ENCODE peak calls at places on chromosomes 2 and 18, in four cellular contexts. G is osteoblast, I is NB4, R is astrocyte. W is an unnamed sample.

GRCh38 chr2:31060397-31060796 is 77.8 kb downstream of the GALNT14 start:
- DNase-seq in G (no peak), I (no peak), R (no peak), W (no peak)

GRCh38 chr2:3125761-3126130 is 251.9 kb downstream of the EIPR1 start:
- DNase-seq in G (no peak), I (no peak), R (no peak), W (no peak)

GRCh38 chr18:74546751-74547530 is 12.6 kb downstream of the CNDP1 start:
- DNase-seq in G (peak; percentile 92), I (no peak), R (peak; percentile 4), W (peak; percentile 37)

GRCh38 chr18:39523281-39523680 is 1957.7 kb upstream of the CELF4 start:
- DNase-seq in G (no peak), I (no peak), R (peak; percentile 44), W (peak; percentile 42)

GRCh38 chr18:48787523-48788151 is 163.1 kb downstream of the SMAD7 start:
- DNase-seq in G (peak; percentile 87), I (no peak), R (no peak), W (no peak)

GRCh38 chr18:44903327-44903726 is 222.6 kb downstream of the SETBP1 start:
- DNase-seq in G (no peak), I (no peak), R (no peak), W (no peak)

GRCh38 chr2:127128508-127128907 is 21.6 kb upstream of the BIN1 start:
- DNase-seq in G (no peak), I (no peak), R (no peak), W (peak; percentile 35)

GRCh38 chr2:169415233-169415748 is 53.0 kb upstream of the LRP2 start:
- DNase-seq in G (no peak), I (peak; percentile 20), R (no peak), W (no peak)

GRCh38 chr2:140893685-140894084 is 1237.1 kb downstream of the LRP1B start:
- DNase-seq in G (peak; percentile 0), I (no peak), R (peak; percentile 63), W (peak; percentile 86)

GRCh38 chr2:204748286-204748685 is 203.0 kb downstream of the PARD3B start:
- DNase-seq in G (peak; percentile 36), I (no peak), R (no peak), W (no peak)

GRCh38 chr2:68776124-68776523 is 41.5 kb downstream of the ARHGAP25 start:
- DNase-seq in G (no peak), I (peak; percentile 69), R (no peak), W (no peak)

GRCh38 chr18:55078289-55078916 is 119.1 kb upstream of the CCDC68 start:
- DNase-seq in G (peak; percentile 26), I (no peak), R (no peak), W (peak; percentile 15)

GRCh38 chr2:141697035-141697434 is 433.8 kb downstream of the LRP1B start:
- DNase-seq in G (no peak), I (no peak), R (no peak), W (no peak)

GRCh38 chr2:74142340-74142739 is 5.4 kb downstream of the BOLA3 start:
- DNase-seq in G (no peak), I (peak; percentile 62), R (no peak), W (no peak)
- TF ChIP-seq CTCF in G (peak; percentile 21), I (peak; percentile 72), R (no peak), W (peak; percentile 44)

DNA sequence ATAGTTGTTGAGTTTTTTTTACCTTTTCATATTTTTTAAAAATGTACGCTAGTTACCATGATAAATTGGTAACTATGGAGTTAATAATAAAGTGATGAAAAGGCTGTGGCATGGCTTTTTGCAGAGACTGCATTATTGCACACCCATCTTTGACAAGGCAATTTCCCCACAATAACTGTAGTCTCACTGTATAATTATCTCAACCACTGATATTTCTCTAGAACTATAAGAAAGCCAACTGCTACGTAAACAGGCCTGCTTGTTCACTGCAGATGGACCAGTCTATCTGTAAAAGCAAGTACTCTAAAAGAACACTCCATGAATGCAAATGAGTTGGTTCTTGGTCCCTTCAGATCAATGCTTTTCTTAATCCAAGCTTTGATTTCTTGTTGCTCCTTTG is 218.7 kb downstream of the RBM43 start:
- DNase-seq in G (no peak), I (no peak), R (no peak), W (peak; percentile 18)
- H3K4me3 ChIP-seq in G (no peak overlapping the region), I (no peak overlapping the region), R (no peak overlapping the region), W (no peak overlapping the region)

GRCh38 chr2:71802556-71802955 is 345.1 kb downstream of the CYP26B1 start:
- DNase-seq in G (no peak), I (no peak), R (no peak), W (no peak)

GRCh38 chr2:71804251-71804650 is 343.4 kb downstream of the CYP26B1 start:
- DNase-seq in G (peak; percentile 56), I (peak; percentile 17), R (no peak), W (no peak)

GRCh38 chr2:71800106-71800809 is 346.9 kb downstream of the DYSF start:
- DNase-seq in G (peak; percentile 23), I (no peak), R (no peak), W (no peak)

GRCh38 chr2:71803398-71803797 is 344.3 kb downstream of the CYP26B1 start:
- DNase-seq in G (peak; percentile 65), I (no peak), R (no peak), W (no peak)

GRCh38 chr2:71801969-71802368 is 345.7 kb downstream of the CYP26B1 start:
- DNase-seq in G (peak; percentile 95), I (peak; percentile 71), R (peak; percentile 20), W (peak; percentile 58)
- TF ChIP-seq CTCF in G (peak; percentile 76), I (peak; percentile 74), R (peak; percentile 36), W (peak; percentile 51)

DNA sequence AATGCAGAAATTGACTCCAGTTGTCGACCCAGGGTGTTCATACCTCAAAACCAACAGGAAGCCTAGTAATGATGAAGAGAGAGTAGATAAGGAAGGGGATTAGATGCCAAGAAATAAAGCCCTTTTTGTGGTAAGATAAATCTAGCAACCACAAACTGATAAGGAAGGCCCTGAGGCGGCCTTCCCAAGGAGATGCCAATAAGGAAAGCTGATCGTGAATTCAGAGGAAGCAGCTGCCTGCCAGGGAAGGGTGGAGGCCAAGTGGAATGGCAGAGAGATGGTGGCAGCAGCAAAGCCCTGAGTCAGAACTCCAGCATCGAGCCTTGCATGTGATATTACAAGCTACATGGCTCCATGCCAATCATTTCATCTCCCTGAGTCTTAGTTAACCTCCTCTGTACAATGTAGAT is 126.3 kb downstream of the IRS1 start:
- DNase-seq in G (peak; percentile 73), I (no peak), R (peak; percentile 96), W (peak; percentile 95)
- H3K4me3 ChIP-seq in G (no peak overlapping the region), I (no peak overlapping the region), R (no peak overlapping the region), W (no peak overlapping the region)

DNA sequence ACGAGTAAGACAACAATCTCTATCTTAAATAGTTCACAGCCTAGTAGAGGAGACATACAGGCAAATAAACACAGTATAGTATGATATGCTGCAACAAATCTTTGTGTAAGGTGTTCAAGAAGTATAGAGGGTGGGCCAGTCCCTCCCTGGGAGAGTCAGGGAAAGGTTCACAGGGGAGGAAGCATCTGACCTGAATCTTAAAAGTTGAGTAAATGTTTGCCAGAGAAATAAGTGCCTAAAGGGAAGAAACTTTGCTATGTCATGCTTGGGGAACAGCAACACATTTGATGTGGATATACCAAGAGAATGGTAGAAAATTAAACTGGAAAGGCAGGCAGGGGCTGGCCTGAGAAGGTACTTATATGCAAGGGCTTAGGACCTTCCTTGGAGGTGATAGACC is 125.7 kb upstream of the CYP26B1 start:
- DNase-seq in G (no peak), I (no peak), R (no peak), W (no peak)
- TF ChIP-seq CTCF in G (no peak), I (no peak), R (no peak), W (no peak)

GRCh38 chr2:136392897-136393296 is 274.9 kb upstream of the CXCR4 start:
- DNase-seq in G (no peak), I (no peak), R (no peak), W (peak; percentile 14)
- H3K4me3 ChIP-seq in G (no peak overlapping the region), I (no peak overlapping the region), R (no peak overlapping the region), W (no peak overlapping the region)

GRCh38 chr2:119531292-119531691 is 7.0 kb upstream of the SCTR start:
- DNase-seq in G (no peak), I (peak; percentile 36), R (no peak), W (no peak)
- TF ChIP-seq CTCF in G (no peak), I (peak; percentile 22), R (peak; percentile 11), W (no peak)

GRCh38 chr2:88545118-88545517 is 82.1 kb downstream of the EIF2AK3 start:
- DNase-seq in G (peak; percentile 83), I (peak; percentile 49), R (no peak), W (peak; percentile 54)

GRCh38 chr2:88554189-88554588 is 73.1 kb downstream of the EIF2AK3 start:
- DNase-seq in G (no peak), I (peak; percentile 8), R (no peak), W (peak; percentile 52)

GRCh38 chr2:88549616-88550292 is 77.5 kb downstream of the EIF2AK3 start:
- DNase-seq in G (peak; percentile 60), I (no peak), R (no peak), W (peak; percentile 9)
- H3K4me3 ChIP-seq in G (peak overlapping the region; percentile 63), I (no peak overlapping the region), R (peak overlapping the region; percentile 34), W (no peak overlapping the region)

GRCh38 chr2:62343206-62343605 is 147.3 kb downstream of the B3GNT2 start:
- DNase-seq in G (no peak), I (peak; percentile 52), R (no peak), W (no peak)
- TF ChIP-seq CTCF in G (no peak), I (no peak), R (no peak), W (no peak)

GRCh38 chr2:176281267-176281666 is 12.0 kb downstream of the MTX2 start:
- DNase-seq in G (peak; percentile 45), I (no peak), R (peak; percentile 75), W (peak; percentile 70)

GRCh38 chr2:176283669-176284068 is 14.4 kb downstream of the MTX2 start:
- DNase-seq in G (no peak), I (no peak), R (no peak), W (no peak)

GRCh38 chr2:176283268-176283667 is 14.0 kb downstream of the MTX2 start:
- DNase-seq in G (no peak), I (no peak), R (peak; percentile 19), W (peak; percentile 14)

GRCh38 chr2:176280156-176280555 is 10.9 kb downstream of the MTX2 start:
- DNase-seq in G (no peak), I (no peak), R (peak; percentile 43), W (peak; percentile 5)

DNA sequence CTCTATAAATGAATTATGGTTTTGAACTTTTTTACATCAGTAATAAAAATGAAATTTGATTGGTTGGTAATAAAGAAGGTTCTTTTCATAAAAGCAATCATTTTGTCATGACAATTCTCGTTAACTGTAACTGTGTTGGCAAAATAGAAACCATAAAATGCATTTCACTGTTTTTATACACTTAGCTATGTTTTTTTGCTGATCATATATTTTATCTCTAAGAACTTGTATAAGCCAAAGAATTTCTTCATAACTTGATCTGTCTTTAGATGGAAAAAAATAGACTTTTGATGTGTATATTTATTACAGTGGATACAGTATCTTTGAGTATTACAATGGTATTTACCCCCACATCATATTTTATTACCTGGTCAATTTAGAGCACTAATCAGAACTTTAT is 9.7 kb downstream of the MTX2 start:
- DNase-seq in G (no peak), I (no peak), R (no peak), W (no peak)
- H3K4me3 ChIP-seq in G (no peak overlapping the region), I (no peak overlapping the region), R (no peak overlapping the region), W (no peak overlapping the region)